ENCODE peak calls at places on chromosomes 2 and 18, in seven cellular contexts. O is central memory CD8-positive, alpha-beta T cell; B is activated naive CD4-positive, alpha-beta T cell treated with anti-CD3 and anti-CD28 coated beads, Interleukin-2, amount 50 U/mL, for 72 hours; D is activated T-cell treated with anti-CD3 and anti-CD28 coated beads, Interleukin-2, amount 50 U/mL, for 72 hours; Q is A549; L is PC-3; F is gastroesophageal sphincter. C is an unnamed sample.
A peak's percentile ranks its signal among the peaks of the same experiment; 100 is the strongest.

GRCh38 chr18:13392029-13392750 is 173.6 kb downstream of the LDLRAD4 start:
- ATAC-seq in O (no peak), B (no peak), D (no peak), Q (no peak), L (no peak), F (no peak), C (no peak)

GRCh38 chr2:69202323-69202722 is 184.7 kb downstream of the GFPT1 start:
- ATAC-seq in O (no peak), B (no peak), D (no peak), Q (no peak), L (no peak), F (peak; percentile 42), C (no peak)

GRCh38 chr18:59011786-59012185 is 127.9 kb upstream of the SEC11C start:
- ATAC-seq in O (no peak), B (no peak), D (no peak), Q (no peak), L (no peak), F (no peak), C (no peak)

GRCh38 chr2:65053199-65053598 is 3.0 kb upstream of the CEP68 start:
- ATAC-seq in O (peak; percentile 24), B (no peak), D (peak; percentile 14), Q (no peak), L (no peak), F (no peak), C (peak; percentile 15)

GRCh38 chr2:42192642-42193566 is 23.8 kb downstream of the EML4 start:
- ATAC-seq in O (peak; percentile 43), B (peak; percentile 86), D (peak; percentile 92), Q (peak; percentile 60), L (no peak), F (no peak), C (peak; percentile 91)

GRCh38 chr18:80202264-80202998 is 44.9 kb downstream of the PARD6G start:
- ATAC-seq in O (no peak), B (peak; percentile 82), D (peak; percentile 85), Q (no peak), L (no peak), F (no peak), C (peak; percentile 90)

GRCh38 chr18:45745817-45746461 is 22.0 kb downstream of the SLC14A1 start:
- ATAC-seq in O (no peak), B (no peak), D (no peak), Q (no peak), L (no peak), F (peak; percentile 48), C (no peak)

GRCh38 chr2:76558157-76558556 is 847.4 kb upstream of the GCFC2 start:
- ATAC-seq in O (no peak), B (no peak), D (no peak), Q (no peak), L (no peak), F (no peak), C (no peak)

GRCh38 chr2:182291296-182291695 is 135.5 kb downstream of the PDE1A start:
- ATAC-seq in O (no peak), B (no peak), D (no peak), Q (no peak), L (no peak), F (no peak), C (no peak)

GRCh38 chr2:136143603-136144451 is 25.9 kb upstream of the CXCR4 start:
- ATAC-seq in O (no peak), B (no peak), D (no peak), Q (no peak), L (no peak), F (no peak), C (no peak)

GRCh38 chr2:9093324-9093723 is 89.8 kb upstream of the MBOAT2 start:
- ATAC-seq in O (no peak), B (no peak), D (no peak), Q (no peak), L (no peak), F (no peak), C (no peak)

GRCh38 chr2:68074050-68074449 is 11.2 kb upstream of the C1D start:
- ATAC-seq in O (no peak), B (no peak), D (no peak), Q (no peak), L (no peak), F (no peak), C (no peak)

GRCh38 chr2:11807156-11808015 is 61.0 kb downstream of the LPIN1 start:
- ATAC-seq in O (no peak), B (peak; percentile 92), D (peak; percentile 51), Q (no peak), L (no peak), F (no peak), C (peak; percentile 89)

GRCh38 chr2:6930913-6931312 is 13.7 kb downstream of the RNF144A start:
- ATAC-seq in O (no peak), B (no peak), D (no peak), Q (peak; percentile 55), L (no peak), F (no peak), C (no peak)

GRCh38 chr2:60317831-60318230 is 235.6 kb downstream of the BCL11A start:
- ATAC-seq in O (no peak), B (no peak), D (no peak), Q (no peak), L (no peak), F (no peak), C (no peak)